ENCODE peak calls at places on chromosomes 1 and 21, in six cellular contexts. X, Z, E, Y, G and C are unnamed samples.
A peak's percentile ranks its signal among the peaks of the same experiment; 100 is the strongest.

GRCh38 chr1:109199710-109200109 is 14.0 kb upstream of the SARS1 start:
- DNase-seq in X (no peak), Y (no peak), E (no peak), G (no peak), Z (no peak), C (no peak)

GRCh38 chr1:4614371-4615137 is 39.9 kb upstream of the AJAP1 start:
- DNase-seq in E (no peak), Z (no peak), Y (no peak), X (no peak), G (no peak), C (no peak)

GRCh38 chr1:226371049-226371694 is 36.7 kb downstream of the PARP1 start:
- DNase-seq in Y (no peak), E (no peak), X (no peak), G (no peak), Z (no peak), C (no peak)

GRCh38 chr1:107394301-107394700 is 253.5 kb downstream of the NTNG1 start:
- DNase-seq in X (no peak), Z (peak; percentile 14), G (no peak), E (no peak), Y (no peak), C (no peak)

GRCh38 chr21:39463308-39463707 is 11.5 kb downstream of the SH3BGR start:
- DNase-seq in X (no peak), G (no peak), Z (no peak), E (no peak), Y (no peak), C (no peak)

GRCh38 chr1:37177230-37177864 is 143.0 kb upstream of the GRIK3 start:
- DNase-seq in Y (peak; percentile 47), Z (no peak), G (peak; percentile 84), E (peak; percentile 4), X (peak; percentile 1), C (no peak)

GRCh38 chr1:25779387-25779786 is 20.6 kb upstream of the SELENON start:
- DNase-seq in Y (no peak), G (no peak), X (no peak), E (no peak), Z (no peak), C (no peak)

GRCh38 chr1:32716312-32717126 is 13.9 kb upstream of the SYNC start:
- DNase-seq in X (no peak), E (peak; percentile 94), Z (peak; percentile 56), Y (peak; percentile 91), G (peak; percentile 99), C (no peak)

GRCh38 chr1:233897325-233898162 is 6.9 kb upstream of the SLC35F3 start:
- DNase-seq in G (no peak), Y (no peak), X (no peak), E (no peak), Z (no peak), C (no peak)

GRCh38 chr1:15622707-15623373 is 5.6 kb downstream of the DDI2 start:
- DNase-seq in G (no peak), Z (no peak), E (no peak), Y (no peak), X (no peak), C (no peak)

GRCh38 chr1:222930097-222930496 is 115.3 kb downstream of the DISP1 start:
- DNase-seq in G (no peak), Y (no peak), E (no peak), X (no peak), Z (no peak), C (no peak)

GRCh38 chr1:8116892-8117262 is 90.8 kb upstream of the ERRFI1 start:
- DNase-seq in E (no peak), X (peak; percentile 93), Z (no peak), Y (no peak), G (no peak), C (peak; percentile 96)

GRCh38 chr1:212413902-212414327 is 771 bp downstream of the PACC1 start:
- DNase-seq in X (peak; percentile 14), Z (no peak), E (no peak), Y (no peak), G (peak; percentile 30), C (peak; percentile 23)

GRCh38 chr1:15849775-15850449 is 2.4 kb downstream of the SPEN start:
- DNase-seq in G (peak; percentile 69), X (peak; percentile 60), E (peak; percentile 73), Y (no peak), Z (peak; percentile 69), C (peak; percentile 86)

GRCh38 chr21:45367402-45368351 is 37.3 kb upstream of the COL18A1 start:
- DNase-seq in Z (no peak), E (no peak), Y (no peak), G (no peak), X (no peak), C (no peak)

GRCh38 chr21:31557421-31557955 is 102.0 kb upstream of the SOD1 start:
- DNase-seq in G (peak; percentile 68), E (no peak), Z (peak; percentile 39), Y (no peak), X (no peak), C (no peak)

GRCh38 chr1:57162607-57163235 is 196.9 kb upstream of the C8B start:
- DNase-seq in G (no peak), Y (no peak), E (no peak), X (no peak), Z (no peak), C (no peak)

GRCh38 chr1:110430366-110430765 is 20.6 kb upstream of the PROK1 start:
- DNase-seq in Z (no peak), X (no peak), G (no peak), E (no peak), Y (no peak), C (no peak)

GRCh38 chr1:98410082-98410481 is 251.4 kb upstream of the SNX7 start:
- DNase-seq in G (no peak), Z (no peak), E (no peak), Y (no peak), X (no peak), C (no peak)

GRCh38 chr1:167304165-167304564 is 83.5 kb downstream of the POU2F1 start:
- DNase-seq in G (no peak), E (no peak), Z (no peak), Y (no peak), X (no peak), C (no peak)

GRCh38 chr1:177274687-177275211 is 104.0 kb downstream of the BRINP2 start:
- DNase-seq in X (peak; percentile 36), Z (no peak), E (no peak), Y (no peak), G (no peak), C (peak; percentile 38)

GRCh38 chr1:54927475-54928240 is 40.7 kb upstream of the DHCR24 start:
- DNase-seq in Z (no peak), X (peak; percentile 63), E (no peak), Y (no peak), G (no peak), C (peak; percentile 59)

GRCh38 chr1:154714638-154715037 is 106.7 kb upstream of the ADAR start:
- DNase-seq in G (no peak), Y (no peak), X (peak; percentile 10), E (peak; percentile 42), Z (no peak), C (peak; percentile 59)

GRCh38 chr1:226100436-226101347 is 38.2 kb downstream of the H3-3A start:
- DNase-seq in Z (no peak), G (no peak), Y (no peak), X (peak; percentile 81), E (no peak), C (peak; percentile 76)

GRCh38 chr21:38965241-38965640 is 159.5 kb downstream of the ETS2 start:
- DNase-seq in X (peak; percentile 51), Y (no peak), Z (no peak), G (no peak), E (peak; percentile 5), C (peak; percentile 95)

GRCh38 chr1:184533915-184534314 is 147.1 kb downstream of the C1orf21 start:
- DNase-seq in G (no peak), Y (no peak), Z (no peak), E (no peak), X (no peak), C (no peak)

DNA sequence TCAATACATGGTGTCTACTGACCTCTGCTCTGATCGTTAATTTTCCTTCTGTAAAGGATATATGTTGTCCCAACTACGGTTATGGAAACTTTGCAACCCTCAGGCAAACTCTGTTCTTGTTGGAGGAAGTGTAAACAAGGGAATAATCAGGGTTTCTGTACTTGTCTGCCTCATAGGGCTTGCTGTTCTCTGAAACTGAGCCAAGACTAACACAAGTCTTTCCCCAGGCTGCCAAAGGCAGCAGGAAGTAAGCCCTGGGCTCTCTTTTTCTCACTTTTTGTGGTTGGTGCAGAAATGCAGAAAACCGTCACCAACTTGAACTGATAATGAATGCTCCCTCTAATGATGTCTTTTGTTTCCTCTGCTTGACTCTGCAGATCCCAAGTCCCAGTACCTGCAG is 7.6 kb downstream of the CYP4X1 start:
- DNase-seq in Y (no peak), E (no peak), G (no peak), Z (no peak), X (no peak), C (no peak)
- H2BK5ac ChIP-seq in Y (no peak overlapping the region), E (no peak overlapping the region), G (no peak overlapping the region), Z (no peak overlapping the region), X (no peak overlapping the region), C (no peak overlapping the region)

GRCh38 chr1:203934651-203935050 is 73.3 kb downstream of the SNRPE start:
- DNase-seq in G (no peak), X (no peak), Y (no peak), E (no peak), Z (no peak), C (no peak)
- H4K91ac ChIP-seq in G (no peak overlapping the region), X (no peak overlapping the region), Y (no peak overlapping the region), E (no peak overlapping the region), Z (no peak overlapping the region), C (no peak overlapping the region)

GRCh38 chr1:244254467-244254866 is 197.2 kb downstream of the ADSS2 start:
- DNase-seq in Z (no peak), G (no peak), Y (no peak), E (no peak), X (no peak), C (no peak)
- H2BK5ac ChIP-seq in Z (no peak overlapping the region), G (no peak overlapping the region), Y (no peak overlapping the region), E (no peak overlapping the region), X (no peak overlapping the region), C (no peak overlapping the region)

GRCh38 chr21:34100789-34101188 is 27.4 kb downstream of the MRPS6 start:
- DNase-seq in E (no peak), Y (no peak), X (peak; percentile 41), G (no peak), Z (no peak), C (peak; percentile 33)

GRCh38 chr21:34109075-34109474 is 35.7 kb downstream of the MRPS6 start:
- DNase-seq in E (no peak), Y (no peak), X (no peak), Z (no peak), G (no peak), C (no peak)

GRCh38 chr21:34110594-34111202 is 37.3 kb downstream of the MRPS6 start:
- DNase-seq in Y (no peak), G (no peak), Z (no peak), X (no peak), E (no peak), C (no peak)

GRCh38 chr21:34107606-34108005 is 34.2 kb downstream of the MRPS6 start:
- DNase-seq in X (no peak), Y (no peak), E (no peak), G (no peak), Z (no peak), C (no peak)

DNA sequence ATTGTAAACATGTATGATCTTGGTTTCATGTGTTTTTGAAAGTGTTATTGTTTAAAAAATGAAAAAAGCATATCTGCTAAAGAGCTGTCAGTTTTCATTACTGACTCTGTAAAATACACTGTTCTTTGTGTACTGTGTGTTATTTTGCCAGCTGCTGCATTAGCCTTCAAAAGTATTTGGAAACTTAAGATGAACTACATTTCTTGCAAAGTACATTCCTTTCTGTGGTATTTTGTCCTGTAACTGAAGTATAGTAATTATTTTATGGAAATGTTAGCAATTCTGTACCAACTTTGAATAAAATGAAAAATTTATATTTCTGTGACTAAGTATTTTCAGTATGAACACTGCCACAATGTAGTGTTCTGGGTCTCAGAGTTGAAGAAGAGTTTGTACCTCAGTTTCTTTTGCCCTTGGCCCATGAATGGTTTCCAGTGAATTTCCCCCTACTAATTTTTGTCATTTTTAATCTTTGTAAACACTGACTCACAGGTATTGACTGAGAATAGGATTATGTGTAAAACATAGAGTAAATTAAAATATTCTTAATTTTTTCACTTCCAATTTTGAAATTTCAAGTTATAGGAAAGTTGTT is 32.7 kb downstream of the MRPS6 start:
- DNase-seq in Z (no peak), Y (no peak), G (no peak), X (no peak), E (no peak), C (no peak)
- H4K91ac ChIP-seq in Z (no peak overlapping the region), Y (no peak overlapping the region), G (no peak overlapping the region), X (no peak overlapping the region), E (no peak overlapping the region), C (no peak overlapping the region)